ENCODE peak calls at places on chromosomes 11 and 22, in ten cellular contexts. F is GF-D8; I is stimulated activated naive CD4-positive, alpha-beta T cell; Y is brain pericyte; Q is NCI-H1694 treated with DMSO at 0.1 percent for 48 hours; C is foreskin keratinocyte; L is brain microvascular endothelial cell; P is PC-3; M is NCI-H2171 treated with DMSO at 0.1 percent for 48 hours; Z is mesothelial cell of epicardium. S is an unnamed sample.

GRCh38 chr11:46414466-46414796 is 22.9 kb upstream of the CHRM4 start:
- DNase-seq in L (no peak), C (no peak), I (no peak), Z (no peak), M (peak), Y (no peak), F (no peak), Q (no peak), P (no peak), S (no peak)

GRCh38 chr11:65539401-65540289 is 14.8 kb downstream of the SCYL1 start:
- DNase-seq in L (no peak), M (no peak), F (no peak), I (no peak), Q (peak), C (peak), Z (no peak), P (peak), Y (no peak), S (no peak)

GRCh38 chr22:46791201-46791731 is 28.8 kb downstream of the TBC1D22A start:
- DNase-seq in F (no peak), I (peak), Z (no peak), P (no peak), Q (no peak), C (peak), M (no peak), L (peak), Y (peak), S (no peak)

GRCh38 chr11:27468209-27468608 is 4.4 kb downstream of the LGR4 start:
- DNase-seq in M (no peak), I (no peak), Z (no peak), Y (no peak), L (no peak), P (peak), C (peak), Q (no peak), F (peak), S (no peak)

GRCh38 chr11:65445604-65446445 is 23.2 kb downstream of the NEAT1 start:
- DNase-seq in Q (no peak), P (peak), M (no peak), L (peak), Z (no peak), Y (no peak), C (peak), F (no peak), I (no peak), S (peak)

GRCh38 chr11:108916290-108916689 is 251.4 kb downstream of the DDX10 start:
- DNase-seq in F (no peak), M (no peak), Z (no peak), I (no peak), Y (no peak), L (no peak), P (peak), C (no peak), Q (no peak), S (no peak)

GRCh38 chr11:14954581-14954980 is 17.6 kb downstream of the CALCA start:
- DNase-seq in P (no peak), I (no peak), Z (no peak), Q (no peak), F (no peak), C (peak), M (no peak), L (no peak), Y (no peak), S (no peak)

GRCh38 chr11:12497431-12497830 is 120.1 kb downstream of the PARVA start:
- DNase-seq in Q (no peak), F (no peak), C (no peak), P (no peak), I (no peak), L (no peak), Z (no peak), M (no peak), Y (no peak), S (no peak)

GRCh38 chr11:76030286-76030685 is 176.0 kb downstream of the WNT11 start:
- DNase-seq in Y (peak), F (no peak), Q (no peak), L (peak), Z (no peak), I (no peak), M (no peak), P (peak), C (no peak), S (no peak)

GRCh38 chr11:74839445-74839844 is 90.8 kb downstream of the RNF169 start:
- DNase-seq in Y (no peak), I (no peak), C (no peak), L (no peak), F (no peak), M (no peak), Z (no peak), Q (no peak), P (no peak), S (no peak)

GRCh38 chr22:40385041-40385782 is 14.8 kb downstream of the SGSM3 start:
- DNase-seq in P (no peak), I (peak), Y (no peak), M (no peak), C (no peak), F (peak), Q (no peak), L (no peak), Z (no peak), S (no peak)

GRCh38 chr11:1871531-1871930 is 18.6 kb downstream of the LSP1 start:
- DNase-seq in Y (no peak), I (no peak), L (no peak), Q (no peak), F (no peak), M (no peak), P (no peak), C (no peak), Z (no peak), S (no peak)

GRCh38 chr11:83523676-83524075 is 237.5 kb upstream of the CCDC90B start:
- DNase-seq in M (no peak), C (no peak), Z (no peak), P (no peak), I (no peak), F (no peak), Y (no peak), L (no peak), Q (no peak), S (peak)

GRCh38 chr22:29625090-29625825 is 21.8 kb downstream of the NF2 start:
- DNase-seq in M (peak), Q (peak), L (peak), P (peak), I (peak), F (peak), C (peak), Z (no peak), Y (no peak), S (peak)

GRCh38 chr22:45832959-45833580 is 143.9 kb downstream of the WNT7B start:
- DNase-seq in L (no peak), Y (no peak), Z (no peak), F (no peak), I (no peak), Q (no peak), M (no peak), P (no peak), C (peak), S (no peak)

GRCh38 chr11:64445651-64446050 is 86.7 kb downstream of the RPS6KA4 start:
- DNase-seq in Z (no peak), Q (no peak), F (no peak), L (no peak), C (no peak), M (no peak), P (no peak), I (no peak), Y (no peak), S (peak)

GRCh38 chr22:33400891-33401290 is 342.7 kb upstream of the SYN3 start:
- DNase-seq in I (no peak), M (no peak), Q (no peak), Z (no peak), C (no peak), Y (no peak), L (no peak), F (no peak), P (no peak), S (no peak)

GRCh38 chr11:78079232-78080083 is at the start of gene NDUFC2:
- DNase-seq in P (peak), C (peak), L (peak), F (peak), Y (peak), Q (peak), Z (peak), I (peak), M (peak), S (peak)

GRCh38 chr22:36409911-36410756 is 22.4 kb upstream of the MYH9 start:
- DNase-seq in M (peak), Z (peak), C (peak), Y (no peak), L (no peak), F (no peak), P (peak), Q (no peak), I (peak), S (no peak)

GRCh38 chr22:21816787-21817496 is 50.5 kb downstream of the MAPK1 start:
- DNase-seq in M (no peak), F (peak), P (peak), L (peak), Y (peak), C (peak), I (peak), Z (no peak), Q (no peak), S (no peak)

GRCh38 chr11:33064033-33064825 is 24.9 kb downstream of the TCP11L1 start:
- DNase-seq in Y (no peak), F (no peak), C (peak), I (no peak), L (no peak), Z (no peak), P (no peak), Q (no peak), M (no peak), S (peak)

GRCh38 chr11:78419327-78419726 is 1.7 kb upstream of the GAB2 start:
- DNase-seq in I (no peak), M (no peak), Y (peak), Q (no peak), P (peak), L (peak), C (peak), Z (no peak), F (no peak), S (peak)

GRCh38 chr11:70712471-70712870 is 314.1 kb downstream of the CTTN start:
- DNase-seq in Z (no peak), I (no peak), C (no peak), Q (no peak), Y (no peak), P (no peak), M (no peak), F (no peak), L (no peak), S (peak)

GRCh38 chr11:83676061-83676460 is 389.9 kb upstream of the CCDC90B start:
- DNase-seq in Z (no peak), L (no peak), M (no peak), Q (no peak), F (no peak), Y (no peak), C (no peak), P (no peak), I (no peak), S (no peak)

GRCh38 chr11:1729692-1730011 is 20.7 kb downstream of the IFITM10 start:
- DNase-seq in Y (no peak), I (no peak), L (no peak), Q (no peak), P (peak), M (no peak), Z (no peak), F (no peak), C (no peak), S (no peak)

GRCh38 chr11:128379587-128380279 is 207.6 kb downstream of the ETS1 start:
- DNase-seq in F (no peak), I (no peak), Y (no peak), Z (no peak), M (no peak), C (peak), Q (no peak), P (peak), L (no peak), S (no peak)

GRCh38 chr11:35141538-35141937 is 2.6 kb downstream of the CD44 start:
- DNase-seq in C (no peak), Z (no peak), I (peak), L (no peak), M (no peak), Q (no peak), P (peak), Y (no peak), F (peak), S (no peak)

GRCh38 chr11:14248577-14248976 is 110.4 kb downstream of the RRAS2 start:
- DNase-seq in I (peak), P (no peak), M (no peak), Q (no peak), Y (no peak), Z (no peak), C (no peak), L (no peak), F (no peak), S (peak)

GRCh38 chr11:10605941-10606381 is 37.5 kb upstream of the LYVE1 start:
- DNase-seq in M (no peak), Z (no peak), Y (peak), P (no peak), L (peak), Q (no peak), I (no peak), F (peak), C (no peak), S (no peak)

GRCh38 chr11:83241291-83241946 is 44.7 kb downstream of the CCDC90B start:
- DNase-seq in C (peak), Z (no peak), Q (peak), F (no peak), M (peak), Y (no peak), L (peak), P (peak), I (no peak), S (peak)

GRCh38 chr11:19698493-19699292 is 13.9 kb upstream of the NAV2 start:
- DNase-seq in Z (no peak), M (no peak), Y (no peak), F (no peak), C (peak), L (no peak), Q (no peak), I (no peak), P (peak), S (no peak)

GRCh38 chr22:37607912-37608476 is 640 bp upstream of the GGA1 start:
- DNase-seq in Q (peak), C (no peak), F (no peak), L (no peak), P (no peak), Z (no peak), I (no peak), Y (no peak), M (no peak), S (no peak)

GRCh38 chr11:66325140-66325754 is 8.4 kb upstream of the CD248 start:
- DNase-seq in M (peak), Y (no peak), F (peak), C (no peak), Q (no peak), L (no peak), Z (no peak), P (no peak), I (no peak), S (peak)

GRCh38 chr22:48700180-48700565 is 1127.5 kb downstream of the BRD1 start:
- DNase-seq in Z (no peak), L (no peak), C (no peak), P (no peak), F (no peak), M (no peak), Q (no peak), I (no peak), Y (no peak), S (no peak)

GRCh38 chr11:77127969-77128691 is at the start of gene MYO7A:
- DNase-seq in F (no peak), C (no peak), I (no peak), Q (no peak), L (peak), Z (peak), M (no peak), Y (no peak), P (no peak), S (peak)

GRCh38 chr11:60858731-60859464 is 3.1 kb upstream of the PTGDR2 start:
- DNase-seq in Q (no peak), F (no peak), I (no peak), L (no peak), Y (no peak), P (no peak), C (no peak), Z (no peak), M (no peak), S (no peak)

GRCh38 chr22:36816635-36817428 is at the start of gene PVALB:
- DNase-seq in F (no peak), I (no peak), P (peak), Y (no peak), C (no peak), M (peak), L (peak), Q (no peak), Z (peak), S (no peak)

GRCh38 chr11:45079075-45079444 is 67.4 kb upstream of the PRDM11 start:
- DNase-seq in Q (no peak), M (peak), L (no peak), Z (no peak), I (no peak), C (no peak), F (peak), Y (no peak), P (no peak), S (peak)

S was measured in NCI-H82.